ENCODE peak calls at places on chromosomes 6 and 20, in seven cellular contexts. One of them, this sample, is unnamed.
A peak's percentile ranks its signal among the peaks of the same experiment; 100 is the strongest.

GRCh38 chr6:150600302-150601017 is 775 bp downstream of the PLEKHG1 start:
- DNase-seq in NAMALWA: peak; percentile 90
- DNase-seq in M059J: peak; percentile 73
- DNase-seq in tibial nerve: peak; percentile 28
- DNase-seq in body of pancreas: peak; percentile 55
- DNase-seq in T follicular helper cell: peak; percentile 19
- DNase-seq in astrocyte of the spinal cord: peak; percentile 75
- DNase-seq in this sample: peak; percentile 44

GRCh38 chr6:42627674-42628073 is 63.8 kb downstream of the UBR2 start:
- DNase-seq in NAMALWA: no peak
- DNase-seq in M059J: peak; percentile 42
- DNase-seq in tibial nerve: no peak
- DNase-seq in T follicular helper cell: no peak
- DNase-seq in astrocyte of the spinal cord: no peak
- DNase-seq in body of pancreas: no peak
- DNase-seq in this sample: peak; percentile 40

GRCh38 chr6:12343440-12344162 is 53.4 kb downstream of the EDN1 start:
- DNase-seq in NAMALWA: no peak
- DNase-seq in M059J: no peak
- DNase-seq in tibial nerve: no peak
- DNase-seq in T follicular helper cell: no peak
- DNase-seq in astrocyte of the spinal cord: no peak
- DNase-seq in body of pancreas: peak; percentile 79
- DNase-seq in this sample: no peak

GRCh38 chr6:44176935-44177509 is 18.4 kb downstream of the CAPN11 start:
- DNase-seq in T follicular helper cell: no peak
- DNase-seq in tibial nerve: no peak
- DNase-seq in astrocyte of the spinal cord: no peak
- DNase-seq in body of pancreas: no peak
- DNase-seq in M059J: no peak
- DNase-seq in NAMALWA: peak; percentile 67
- DNase-seq in this sample: no peak

GRCh38 chr6:79713701-79714322 is 82.7 kb downstream of the SH3BGRL2 start:
- DNase-seq in M059J: peak; percentile 49
- DNase-seq in body of pancreas: peak; percentile 64
- DNase-seq in T follicular helper cell: peak; percentile 10
- DNase-seq in astrocyte of the spinal cord: peak; percentile 50
- DNase-seq in NAMALWA: peak; percentile 73
- DNase-seq in tibial nerve: no peak
- DNase-seq in this sample: peak; percentile 23

GRCh38 chr20:59165794-59166709 is 2.4 kb downstream of the ZNF831 start:
- DNase-seq in tibial nerve: no peak
- DNase-seq in NAMALWA: peak; percentile 47
- DNase-seq in T follicular helper cell: peak; percentile 43
- DNase-seq in astrocyte of the spinal cord: no peak
- DNase-seq in M059J: no peak
- DNase-seq in body of pancreas: no peak
- DNase-seq in this sample: no peak

GRCh38 chr6:71420693-71421328 is 132.2 kb downstream of the OGFRL1 start:
- DNase-seq in NAMALWA: no peak
- DNase-seq in T follicular helper cell: no peak
- DNase-seq in astrocyte of the spinal cord: peak; percentile 97
- DNase-seq in M059J: peak; percentile 98
- DNase-seq in body of pancreas: peak; percentile 96
- DNase-seq in tibial nerve: peak; percentile 90
- DNase-seq in this sample: peak; percentile 96

GRCh38 chr6:134878136-134878535 is 71.8 kb downstream of the ALDH8A1 start:
- DNase-seq in tibial nerve: no peak
- DNase-seq in astrocyte of the spinal cord: no peak
- DNase-seq in NAMALWA: no peak
- DNase-seq in T follicular helper cell: no peak
- DNase-seq in M059J: no peak
- DNase-seq in body of pancreas: no peak
- DNase-seq in this sample: peak; percentile 59

GRCh38 chr6:143471822-143472221 is 21.2 kb downstream of the PEX3 start:
- DNase-seq in body of pancreas: no peak
- DNase-seq in astrocyte of the spinal cord: no peak
- DNase-seq in T follicular helper cell: no peak
- DNase-seq in NAMALWA: no peak
- DNase-seq in tibial nerve: no peak
- DNase-seq in M059J: no peak
- DNase-seq in this sample: no peak

GRCh38 chr6:165186041-165186440 is 123.4 kb downstream of the C6orf118 start:
- DNase-seq in tibial nerve: no peak
- DNase-seq in T follicular helper cell: no peak
- DNase-seq in body of pancreas: no peak
- DNase-seq in astrocyte of the spinal cord: no peak
- DNase-seq in M059J: peak; percentile 49
- DNase-seq in NAMALWA: no peak
- DNase-seq in this sample: no peak

GRCh38 chr20:1382670-1383069 is 10.2 kb downstream of the FKBP1A start:
- DNase-seq in body of pancreas: no peak
- DNase-seq in T follicular helper cell: no peak
- DNase-seq in M059J: no peak
- DNase-seq in NAMALWA: no peak
- DNase-seq in tibial nerve: no peak
- DNase-seq in astrocyte of the spinal cord: no peak
- DNase-seq in this sample: no peak

GRCh38 chr6:75230484-75231325 is 12.9 kb downstream of the COX7A2 start:
- DNase-seq in astrocyte of the spinal cord: peak; percentile 67
- DNase-seq in M059J: peak; percentile 69
- DNase-seq in body of pancreas: peak; percentile 42
- DNase-seq in NAMALWA: no peak
- DNase-seq in tibial nerve: no peak
- DNase-seq in T follicular helper cell: no peak
- DNase-seq in this sample: peak; percentile 76

GRCh38 chr20:46342451-46343357 is 34.4 kb upstream of the CDH22 start:
- DNase-seq in T follicular helper cell: no peak
- DNase-seq in body of pancreas: no peak
- DNase-seq in astrocyte of the spinal cord: no peak
- DNase-seq in M059J: no peak
- DNase-seq in tibial nerve: no peak
- DNase-seq in NAMALWA: no peak
- DNase-seq in this sample: no peak

GRCh38 chr6:68635706-68636513 is 828 bp downstream of the ADGRB3 start:
- DNase-seq in M059J: peak; percentile 28
- DNase-seq in tibial nerve: no peak
- DNase-seq in NAMALWA: no peak
- DNase-seq in T follicular helper cell: no peak
- DNase-seq in body of pancreas: peak; percentile 15
- DNase-seq in astrocyte of the spinal cord: peak; percentile 30
- DNase-seq in this sample: no peak

GRCh38 chr6:68575765-68576439 is 59.2 kb upstream of the ADGRB3 start:
- DNase-seq in M059J: peak; percentile 28
- DNase-seq in tibial nerve: no peak
- DNase-seq in NAMALWA: no peak
- DNase-seq in body of pancreas: peak; percentile 19
- DNase-seq in astrocyte of the spinal cord: peak; percentile 55
- DNase-seq in T follicular helper cell: no peak
- DNase-seq in this sample: no peak

GRCh38 chr6:139881728-139882211 is 507.3 kb upstream of the CITED2 start:
- DNase-seq in NAMALWA: peak; percentile 62
- DNase-seq in tibial nerve: no peak
- DNase-seq in M059J: peak; percentile 71
- DNase-seq in T follicular helper cell: no peak
- DNase-seq in body of pancreas: peak; percentile 54
- DNase-seq in astrocyte of the spinal cord: peak; percentile 49
- DNase-seq in this sample: no peak

GRCh38 chr20:62876441-62876825 is 14.8 kb upstream of the TCFL5 start:
- DNase-seq in M059J: no peak
- DNase-seq in T follicular helper cell: no peak
- DNase-seq in tibial nerve: no peak
- DNase-seq in astrocyte of the spinal cord: no peak
- DNase-seq in NAMALWA: no peak
- DNase-seq in body of pancreas: no peak
- DNase-seq in this sample: no peak

GRCh38 chr6:164216839-164217238 is 802.3 kb downstream of the QKI start:
- DNase-seq in NAMALWA: no peak
- DNase-seq in M059J: no peak
- DNase-seq in astrocyte of the spinal cord: no peak
- DNase-seq in T follicular helper cell: no peak
- DNase-seq in body of pancreas: no peak
- DNase-seq in tibial nerve: no peak
- DNase-seq in this sample: no peak

GRCh38 chr6:118725944-118726343 is 74.6 kb upstream of the CEP85L start:
- DNase-seq in NAMALWA: no peak
- DNase-seq in M059J: no peak
- DNase-seq in T follicular helper cell: peak; percentile 23
- DNase-seq in body of pancreas: no peak
- DNase-seq in tibial nerve: no peak
- DNase-seq in astrocyte of the spinal cord: no peak
- DNase-seq in this sample: no peak

GRCh38 chr6:96015321-96015790 is 418 bp upstream of the FUT9 start:
- DNase-seq in NAMALWA: no peak
- DNase-seq in body of pancreas: peak; percentile 14
- DNase-seq in astrocyte of the spinal cord: peak; percentile 9
- DNase-seq in tibial nerve: no peak
- DNase-seq in T follicular helper cell: no peak
- DNase-seq in M059J: no peak
- DNase-seq in this sample: no peak

GRCh38 chr20:48482790-48483189 is 345.0 kb downstream of the PREX1 start:
- DNase-seq in NAMALWA: no peak
- DNase-seq in body of pancreas: no peak
- DNase-seq in T follicular helper cell: no peak
- DNase-seq in astrocyte of the spinal cord: no peak
- DNase-seq in tibial nerve: no peak
- DNase-seq in M059J: no peak
- DNase-seq in this sample: no peak